ENCODE peak calls at places on chromosome 5, in five cellular contexts. One of them, this sample, is unnamed.

GRCh38 chr5:89556215-89557009 is 673.4 kb upstream of the MEF2C start:
- DNase-seq in dorsolateral prefrontal cortex: no peak
- DNase-seq in cardiac muscle cell: peak; percentile 49
- DNase-seq in A673: peak; percentile 7
- DNase-seq in fibroblast of lung: peak; percentile 90
- DNase-seq in this sample: no peak

GRCh38 chr5:115806986-115807653 is 9.3 kb downstream of the CDO1 start:
- DNase-seq in dorsolateral prefrontal cortex: no peak
- DNase-seq in cardiac muscle cell: no peak
- DNase-seq in A673: no peak
- DNase-seq in fibroblast of lung: no peak
- DNase-seq in this sample: no peak

GRCh38 chr5:173689713-173690360 is 73.4 kb upstream of the BOD1 start:
- DNase-seq in dorsolateral prefrontal cortex: no peak
- DNase-seq in cardiac muscle cell: peak; percentile 7
- DNase-seq in A673: no peak
- DNase-seq in fibroblast of lung: no peak
- DNase-seq in this sample: no peak

GRCh38 chr5:107514305-107514704 is 156.4 kb downstream of the EFNA5 start:
- DNase-seq in dorsolateral prefrontal cortex: no peak
- DNase-seq in cardiac muscle cell: no peak
- DNase-seq in A673: no peak
- DNase-seq in fibroblast of lung: peak; percentile 69
- DNase-seq in this sample: no peak

GRCh38 chr5:105905392-105905791 is 1765.3 kb downstream of the EFNA5 start:
- DNase-seq in dorsolateral prefrontal cortex: no peak
- DNase-seq in cardiac muscle cell: peak; percentile 21
- DNase-seq in A673: peak; percentile 73
- DNase-seq in fibroblast of lung: no peak
- DNase-seq in this sample: no peak

GRCh38 chr5:55935371-55935770 is 59.4 kb downstream of the IL6ST start:
- DNase-seq in dorsolateral prefrontal cortex: no peak
- DNase-seq in cardiac muscle cell: no peak
- DNase-seq in A673: no peak
- DNase-seq in fibroblast of lung: no peak
- DNase-seq in this sample: no peak

GRCh38 chr5:89071941-89072331 is 189.0 kb upstream of the MEF2C start:
- DNase-seq in dorsolateral prefrontal cortex: no peak
- DNase-seq in cardiac muscle cell: no peak
- DNase-seq in A673: no peak
- DNase-seq in fibroblast of lung: no peak
- DNase-seq in this sample: no peak

GRCh38 chr5:87004101-87004500 is 263.6 kb upstream of the RASA1 start:
- DNase-seq in dorsolateral prefrontal cortex: no peak
- DNase-seq in cardiac muscle cell: peak; percentile 62
- DNase-seq in A673: no peak
- DNase-seq in fibroblast of lung: peak; percentile 73
- DNase-seq in this sample: no peak

GRCh38 chr5:149915392-149916260 is 29.0 kb downstream of the PDE6A start:
- DNase-seq in dorsolateral prefrontal cortex: no peak
- DNase-seq in cardiac muscle cell: no peak
- DNase-seq in A673: no peak
- DNase-seq in fibroblast of lung: peak; percentile 67
- DNase-seq in this sample: no peak

GRCh38 chr5:173789031-173789920 is 98.9 kb upstream of the CPEB4 start:
- DNase-seq in dorsolateral prefrontal cortex: no peak
- DNase-seq in cardiac muscle cell: peak; percentile 73
- DNase-seq in A673: no peak
- DNase-seq in fibroblast of lung: peak; percentile 92
- DNase-seq in this sample: no peak

GRCh38 chr5:38029431-38030065 is 189.7 kb upstream of the GDNF start:
- DNase-seq in dorsolateral prefrontal cortex: no peak
- DNase-seq in cardiac muscle cell: no peak
- DNase-seq in A673: no peak
- DNase-seq in fibroblast of lung: no peak
- DNase-seq in this sample: no peak

GRCh38 chr5:57784106-57784505 is 301.5 kb upstream of the ACTBL2 start:
- DNase-seq in dorsolateral prefrontal cortex: no peak
- DNase-seq in cardiac muscle cell: peak; percentile 49
- DNase-seq in A673: no peak
- DNase-seq in fibroblast of lung: peak; percentile 40
- DNase-seq in this sample: no peak

GRCh38 chr5:117454716-117455212 is 880.1 kb upstream of the SEMA6A start:
- DNase-seq in dorsolateral prefrontal cortex: no peak
- DNase-seq in cardiac muscle cell: peak; percentile 41
- DNase-seq in A673: peak; percentile 49
- DNase-seq in fibroblast of lung: no peak
- DNase-seq in this sample: peak; percentile 54

GRCh38 chr5:127941646-127942045 is 141.9 kb upstream of the SLC12A2 start:
- DNase-seq in dorsolateral prefrontal cortex: peak; percentile 78
- DNase-seq in cardiac muscle cell: peak; percentile 22
- DNase-seq in A673: peak; percentile 44
- DNase-seq in fibroblast of lung: peak; percentile 37
- DNase-seq in this sample: no peak

GRCh38 chr5:54229041-54229780 is 81.2 kb downstream of the ARL15 start:
- DNase-seq in dorsolateral prefrontal cortex: peak; percentile 76
- DNase-seq in cardiac muscle cell: peak; percentile 70
- DNase-seq in A673: peak; percentile 71
- DNase-seq in fibroblast of lung: peak; percentile 34
- DNase-seq in this sample: no peak

GRCh38 chr5:1026700-1027621 is 18.4 kb downstream of the NKD2 start:
- DNase-seq in dorsolateral prefrontal cortex: peak; percentile 21
- DNase-seq in cardiac muscle cell: no peak
- DNase-seq in A673: no peak
- DNase-seq in fibroblast of lung: no peak
- DNase-seq in this sample: no peak

DNA sequence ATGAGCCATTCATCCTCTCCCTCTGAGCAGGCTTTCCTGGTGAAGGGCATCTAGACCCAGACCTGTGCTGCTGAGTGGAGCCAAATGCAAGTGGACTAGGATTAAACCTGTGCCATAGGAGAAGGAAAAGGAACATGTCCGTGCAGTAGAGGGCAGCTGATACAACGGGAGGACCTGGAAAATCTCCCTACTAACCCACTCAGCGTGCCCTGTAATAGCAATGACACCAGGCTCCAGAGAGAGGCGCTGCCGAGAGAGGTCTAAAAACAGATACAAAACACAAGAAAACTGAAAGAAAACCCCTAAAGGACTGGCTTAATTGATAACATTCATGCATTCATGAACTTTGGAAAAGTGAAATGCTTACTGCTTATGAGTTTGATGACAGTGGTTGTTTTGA is 60.8 kb downstream of the PFDN1 start:
- DNase-seq in dorsolateral prefrontal cortex: no peak
- DNase-seq in cardiac muscle cell: no peak
- DNase-seq in A673: peak; percentile 37
- DNase-seq in fibroblast of lung: no peak
- DNase-seq in this sample: no peak
- TF ChIP-seq CTCF in dorsolateral prefrontal cortex: no peak
- TF ChIP-seq CTCF in cardiac muscle cell: peak; percentile 20
- TF ChIP-seq CTCF in A673: no peak
- TF ChIP-seq CTCF in fibroblast of lung: no peak
- TF ChIP-seq CTCF in this sample: peak; percentile 34

GRCh38 chr5:125412051-125412560 is 665.7 kb upstream of the ZNF608 start:
- DNase-seq in dorsolateral prefrontal cortex: peak; percentile 31
- DNase-seq in cardiac muscle cell: peak; percentile 42
- DNase-seq in A673: peak; percentile 12
- DNase-seq in fibroblast of lung: peak; percentile 60
- DNase-seq in this sample: no peak

GRCh38 chr5:125410501-125411162 is 664.2 kb upstream of the ZNF608 start:
- DNase-seq in dorsolateral prefrontal cortex: no peak
- DNase-seq in cardiac muscle cell: peak; percentile 59
- DNase-seq in A673: peak; percentile 73
- DNase-seq in fibroblast of lung: peak; percentile 90
- DNase-seq in this sample: no peak

GRCh38 chr5:125413861-125414260 is 667.4 kb upstream of the ZNF608 start:
- DNase-seq in dorsolateral prefrontal cortex: no peak
- DNase-seq in cardiac muscle cell: no peak
- DNase-seq in A673: no peak
- DNase-seq in fibroblast of lung: no peak
- DNase-seq in this sample: no peak

GRCh38 chr5:125411163-125412050 is 665.0 kb upstream of the ZNF608 start:
- DNase-seq in dorsolateral prefrontal cortex: no peak
- DNase-seq in cardiac muscle cell: peak; percentile 75
- DNase-seq in A673: peak; percentile 76
- DNase-seq in fibroblast of lung: peak; percentile 79
- DNase-seq in this sample: no peak

DNA sequence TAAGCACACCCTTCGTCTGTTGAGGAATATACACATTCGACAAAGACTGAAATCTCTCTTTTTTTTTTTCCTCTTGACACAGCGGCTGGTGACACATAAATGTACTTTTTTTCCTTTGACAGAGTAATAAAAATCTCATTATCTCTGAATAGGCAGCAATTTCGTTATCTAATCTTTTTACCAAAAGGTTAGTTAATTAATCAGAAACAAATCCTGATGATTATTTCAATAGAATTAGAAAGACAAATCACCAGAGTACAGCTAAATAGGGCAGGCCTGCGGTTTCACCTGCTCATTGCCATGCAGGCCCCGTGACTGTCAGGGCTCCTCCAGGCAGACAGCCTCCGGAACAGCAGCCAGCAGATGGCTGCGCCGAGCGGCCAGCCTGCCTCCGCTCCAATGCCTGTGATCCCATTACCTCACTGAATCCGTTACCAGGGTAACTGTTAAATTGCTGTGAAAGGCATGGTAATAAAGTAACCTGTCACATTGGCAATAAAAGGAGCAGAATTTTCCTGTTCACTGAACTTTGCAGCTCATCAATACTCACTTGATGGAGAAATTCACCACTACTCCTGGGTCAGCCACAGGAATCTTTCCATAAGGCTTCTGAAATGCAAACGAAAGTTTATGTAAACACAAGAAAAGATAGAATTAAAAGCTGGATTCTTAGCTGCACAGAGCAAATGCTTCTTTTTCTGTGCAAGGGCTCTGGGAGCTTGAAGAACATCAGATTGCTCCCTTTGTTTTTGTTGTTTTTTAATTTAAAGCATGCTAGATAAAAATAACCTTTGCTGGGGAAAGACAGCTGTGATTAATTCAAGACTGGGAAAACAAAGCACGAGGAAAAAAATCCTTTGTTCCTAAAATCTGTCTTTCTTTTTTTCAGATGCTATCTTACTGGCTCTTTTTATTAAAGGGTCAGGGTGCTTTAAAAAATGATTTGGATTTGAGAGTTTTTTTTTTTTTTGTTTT is 666.4 kb upstream of the ZNF608 start:
- DNase-seq in dorsolateral prefrontal cortex: peak; percentile 94
- DNase-seq in cardiac muscle cell: peak; percentile 80
- DNase-seq in A673: peak; percentile 91
- DNase-seq in fibroblast of lung: peak; percentile 94
- DNase-seq in this sample: peak; percentile 89
- TF ChIP-seq CTCF in dorsolateral prefrontal cortex: peak; percentile 46
- TF ChIP-seq CTCF in cardiac muscle cell: peak; percentile 63
- TF ChIP-seq CTCF in A673: peak; percentile 67
- TF ChIP-seq CTCF in fibroblast of lung: peak; percentile 42
- TF ChIP-seq CTCF in this sample: peak; percentile 76

GRCh38 chr5:103474671-103475070 is 87.9 kb downstream of the NUDT12 start:
- DNase-seq in dorsolateral prefrontal cortex: no peak
- DNase-seq in cardiac muscle cell: no peak
- DNase-seq in A673: no peak
- DNase-seq in fibroblast of lung: no peak
- DNase-seq in this sample: no peak
- TF ChIP-seq CTCF in dorsolateral prefrontal cortex: no peak
- TF ChIP-seq CTCF in cardiac muscle cell: peak; percentile 11
- TF ChIP-seq CTCF in A673: no peak
- TF ChIP-seq CTCF in fibroblast of lung: no peak
- TF ChIP-seq CTCF in this sample: peak; percentile 43

GRCh38 chr5:157384971-157385709 is 74.9 kb upstream of the NIPAL4 start:
- DNase-seq in dorsolateral prefrontal cortex: peak; percentile 64
- DNase-seq in cardiac muscle cell: peak; percentile 94
- DNase-seq in A673: peak; percentile 92
- DNase-seq in fibroblast of lung: peak; percentile 100
- DNase-seq in this sample: no peak
- TF ChIP-seq CTCF in dorsolateral prefrontal cortex: no peak
- TF ChIP-seq CTCF in cardiac muscle cell: no peak
- TF ChIP-seq CTCF in A673: no peak
- TF ChIP-seq CTCF in fibroblast of lung: no peak
- TF ChIP-seq CTCF in this sample: peak; percentile 28

GRCh38 chr5:172450453-172450852 is 3.9 kb downstream of the SH3PXD2B start:
- DNase-seq in dorsolateral prefrontal cortex: no peak
- DNase-seq in cardiac muscle cell: no peak
- DNase-seq in A673: no peak
- DNase-seq in fibroblast of lung: no peak
- DNase-seq in this sample: no peak

GRCh38 chr5:172452398-172453205 is 1.7 kb downstream of the SH3PXD2B start:
- DNase-seq in dorsolateral prefrontal cortex: no peak
- DNase-seq in cardiac muscle cell: peak; percentile 77
- DNase-seq in A673: peak; percentile 11
- DNase-seq in fibroblast of lung: peak; percentile 84
- DNase-seq in this sample: no peak

GRCh38 chr5:172451771-172452197 is 2.5 kb downstream of the SH3PXD2B start:
- DNase-seq in dorsolateral prefrontal cortex: peak; percentile 59
- DNase-seq in cardiac muscle cell: peak; percentile 77
- DNase-seq in A673: peak; percentile 28
- DNase-seq in fibroblast of lung: peak; percentile 88
- DNase-seq in this sample: no peak

GRCh38 chr5:172448999-172449398 is 5.3 kb downstream of the SH3PXD2B start:
- DNase-seq in dorsolateral prefrontal cortex: no peak
- DNase-seq in cardiac muscle cell: no peak
- DNase-seq in A673: no peak
- DNase-seq in fibroblast of lung: no peak
- DNase-seq in this sample: no peak

DNA sequence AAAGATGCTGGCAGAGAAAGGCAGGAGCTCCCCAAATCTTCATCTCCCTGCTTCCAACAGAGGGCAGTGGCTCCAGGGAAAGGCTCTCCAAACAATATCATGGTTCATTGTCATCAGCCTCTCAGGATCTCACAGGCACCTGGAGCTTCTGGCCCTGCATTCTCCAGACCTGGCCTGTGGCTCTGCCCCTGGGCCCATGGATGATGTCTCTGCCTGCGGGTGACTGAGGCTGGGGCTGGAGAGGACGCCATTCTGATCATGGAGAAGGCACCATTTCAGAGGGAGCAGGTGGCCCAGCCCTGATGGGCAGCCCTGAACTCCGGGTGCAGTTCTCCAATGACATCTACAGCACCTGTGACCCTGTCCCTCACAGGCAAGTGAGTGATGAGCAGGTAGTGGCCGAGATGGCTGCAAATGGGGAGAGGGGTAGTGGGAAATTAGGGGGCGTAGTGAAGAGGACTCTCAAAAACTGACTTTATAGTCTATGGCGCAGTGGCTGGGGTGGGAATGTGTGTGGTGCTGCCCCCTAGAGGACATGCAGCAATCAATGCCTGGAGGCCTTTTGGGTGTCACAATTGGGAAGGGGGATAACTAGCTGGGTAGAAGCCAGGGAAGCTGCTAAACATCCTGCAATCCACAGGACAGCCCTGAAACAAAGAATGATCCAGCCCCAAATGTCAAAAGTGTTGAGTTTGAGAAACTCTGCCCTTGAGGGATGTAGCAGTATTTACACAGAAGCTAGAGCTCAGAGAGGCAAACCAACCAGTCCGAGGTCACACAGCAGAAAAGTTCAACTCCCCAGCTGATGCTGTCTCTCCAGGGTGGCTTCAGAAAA is 3.2 kb downstream of the SH3PXD2B start:
- DNase-seq in dorsolateral prefrontal cortex: no peak
- DNase-seq in cardiac muscle cell: peak; percentile 72
- DNase-seq in A673: peak; percentile 61
- DNase-seq in fibroblast of lung: no peak
- DNase-seq in this sample: no peak
- TF ChIP-seq CTCF in dorsolateral prefrontal cortex: peak; percentile 62
- TF ChIP-seq CTCF in cardiac muscle cell: peak; percentile 74
- TF ChIP-seq CTCF in A673: peak; percentile 81
- TF ChIP-seq CTCF in fibroblast of lung: peak; percentile 59
- TF ChIP-seq CTCF in this sample: peak; percentile 81

This sample was measured in chondrocyte.